ENCODE peak calls at places on chromosomes 5 and 9, in seven cellular contexts. One of them, this sample, is unnamed.

GRCh38 chr5:75671506-75671905 is 45.7 kb downstream of the POC5 start:
- DNase-seq in astrocyte of the cerebellum: no peak
- DNase-seq in astrocyte of the spinal cord: no peak
- DNase-seq in IMR-90: no peak
- DNase-seq in GM12865: no peak
- DNase-seq in fibroblast of mammary gland: no peak
- DNase-seq in choroid plexus epithelial cell: peak; percentile 79
- DNase-seq in this sample: no peak

GRCh38 chr5:23419115-23419514 is 88.3 kb upstream of the PRDM9 start:
- DNase-seq in fibroblast of mammary gland: peak; percentile 7
- DNase-seq in choroid plexus epithelial cell: peak; percentile 1
- DNase-seq in GM12865: no peak
- DNase-seq in IMR-90: no peak
- DNase-seq in astrocyte of the cerebellum: no peak
- DNase-seq in astrocyte of the spinal cord: no peak
- DNase-seq in this sample: no peak

GRCh38 chr9:8784813-8785212 is 985.2 kb upstream of the DMAC1 start:
- DNase-seq in IMR-90: no peak
- DNase-seq in GM12865: no peak
- DNase-seq in astrocyte of the spinal cord: no peak
- DNase-seq in fibroblast of mammary gland: no peak
- DNase-seq in astrocyte of the cerebellum: no peak
- DNase-seq in choroid plexus epithelial cell: no peak
- DNase-seq in this sample: no peak

GRCh38 chr9:36744678-36745077 is 172.0 kb downstream of the MELK start:
- DNase-seq in astrocyte of the spinal cord: no peak
- DNase-seq in GM12865: no peak
- DNase-seq in IMR-90: no peak
- DNase-seq in choroid plexus epithelial cell: no peak
- DNase-seq in astrocyte of the cerebellum: no peak
- DNase-seq in fibroblast of mammary gland: no peak
- DNase-seq in this sample: no peak

GRCh38 chr5:56737002-56737621 is 78.2 kb upstream of the MAP3K1 start:
- DNase-seq in astrocyte of the spinal cord: peak; percentile 12
- DNase-seq in IMR-90: peak; percentile 75
- DNase-seq in GM12865: no peak
- DNase-seq in fibroblast of mammary gland: peak; percentile 25
- DNase-seq in astrocyte of the cerebellum: no peak
- DNase-seq in choroid plexus epithelial cell: peak; percentile 72
- DNase-seq in this sample: no peak

GRCh38 chr5:1324719-1325190 is 20.1 kb downstream of the CLPTM1L start:
- DNase-seq in GM12865: no peak
- DNase-seq in astrocyte of the spinal cord: no peak
- DNase-seq in fibroblast of mammary gland: no peak
- DNase-seq in choroid plexus epithelial cell: no peak
- DNase-seq in IMR-90: no peak
- DNase-seq in astrocyte of the cerebellum: no peak
- DNase-seq in this sample: no peak

GRCh38 chr9:70010015-70010414 is 33.6 kb upstream of the MAMDC2 start:
- DNase-seq in astrocyte of the cerebellum: no peak
- DNase-seq in astrocyte of the spinal cord: no peak
- DNase-seq in IMR-90: no peak
- DNase-seq in fibroblast of mammary gland: no peak
- DNase-seq in choroid plexus epithelial cell: no peak
- DNase-seq in GM12865: no peak
- DNase-seq in this sample: no peak

GRCh38 chr9:107681988-107682387 is 192.4 kb upstream of the KLF4 start:
- DNase-seq in fibroblast of mammary gland: no peak
- DNase-seq in choroid plexus epithelial cell: no peak
- DNase-seq in astrocyte of the spinal cord: no peak
- DNase-seq in GM12865: no peak
- DNase-seq in astrocyte of the cerebellum: no peak
- DNase-seq in IMR-90: no peak
- DNase-seq in this sample: no peak

GRCh38 chr5:143776951-143777350 is 35.0 kb upstream of the HMHB1 start:
- DNase-seq in astrocyte of the spinal cord: no peak
- DNase-seq in choroid plexus epithelial cell: no peak
- DNase-seq in astrocyte of the cerebellum: no peak
- DNase-seq in fibroblast of mammary gland: no peak
- DNase-seq in IMR-90: no peak
- DNase-seq in GM12865: no peak
- DNase-seq in this sample: no peak

GRCh38 chr5:151751593-151751992 is 6.8 kb downstream of the ATOX1 start:
- DNase-seq in GM12865: no peak
- DNase-seq in choroid plexus epithelial cell: no peak
- DNase-seq in fibroblast of mammary gland: no peak
- DNase-seq in astrocyte of the spinal cord: no peak
- DNase-seq in IMR-90: no peak
- DNase-seq in astrocyte of the cerebellum: no peak
- DNase-seq in this sample: no peak

GRCh38 chr9:21470126-21470525 is 12.0 kb downstream of the IFNE start:
- DNase-seq in astrocyte of the spinal cord: no peak
- DNase-seq in choroid plexus epithelial cell: no peak
- DNase-seq in astrocyte of the cerebellum: no peak
- DNase-seq in IMR-90: no peak
- DNase-seq in fibroblast of mammary gland: no peak
- DNase-seq in GM12865: no peak
- DNase-seq in this sample: no peak

GRCh38 chr9:21479152-21479702 is 2.9 kb downstream of the IFNE start:
- DNase-seq in astrocyte of the spinal cord: no peak
- DNase-seq in fibroblast of mammary gland: peak; percentile 62
- DNase-seq in astrocyte of the cerebellum: no peak
- DNase-seq in IMR-90: no peak
- DNase-seq in choroid plexus epithelial cell: no peak
- DNase-seq in GM12865: no peak
- DNase-seq in this sample: no peak

GRCh38 chr9:21477466-21477865 is 4.6 kb downstream of the IFNE start:
- DNase-seq in astrocyte of the cerebellum: no peak
- DNase-seq in astrocyte of the spinal cord: no peak
- DNase-seq in GM12865: no peak
- DNase-seq in fibroblast of mammary gland: no peak
- DNase-seq in choroid plexus epithelial cell: peak; percentile 9
- DNase-seq in IMR-90: no peak
- DNase-seq in this sample: no peak

GRCh38 chr9:21473236-21473635 is 8.9 kb downstream of the IFNE start:
- DNase-seq in astrocyte of the spinal cord: no peak
- DNase-seq in IMR-90: no peak
- DNase-seq in choroid plexus epithelial cell: peak; percentile 17
- DNase-seq in GM12865: no peak
- DNase-seq in astrocyte of the cerebellum: no peak
- DNase-seq in fibroblast of mammary gland: no peak
- DNase-seq in this sample: no peak
- TF ChIP-seq CTCF in astrocyte of the spinal cord: peak; percentile 11
- TF ChIP-seq CTCF in IMR-90: no peak
- TF ChIP-seq CTCF in choroid plexus epithelial cell: peak; percentile 36
- TF ChIP-seq CTCF in GM12865: no peak
- TF ChIP-seq CTCF in astrocyte of the cerebellum: peak; percentile 26
- TF ChIP-seq CTCF in fibroblast of mammary gland: peak; percentile 13
- TF ChIP-seq CTCF in this sample: no peak

DNA sequence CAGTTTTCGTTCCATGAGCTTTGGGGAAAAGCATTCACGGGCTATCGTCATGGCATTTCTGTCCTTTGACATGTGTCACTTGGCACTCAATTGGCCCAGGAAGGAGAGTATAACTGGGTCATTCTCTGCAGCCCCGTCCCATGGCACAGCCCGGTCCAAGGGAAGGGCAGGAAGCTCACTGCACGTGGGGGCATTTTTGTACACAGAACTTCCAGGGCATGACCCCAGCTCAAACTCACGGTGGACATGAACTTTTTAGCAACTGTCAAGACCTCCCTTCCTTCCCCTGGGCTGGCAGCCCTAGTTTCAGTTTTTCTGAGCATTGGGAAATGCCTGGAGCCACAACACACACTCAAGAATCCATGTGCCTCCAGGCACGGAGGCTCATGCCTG is 161.6 kb upstream of the PANK3 start:
- DNase-seq in astrocyte of the cerebellum: no peak
- DNase-seq in fibroblast of mammary gland: no peak
- DNase-seq in astrocyte of the spinal cord: no peak
- DNase-seq in IMR-90: no peak
- DNase-seq in choroid plexus epithelial cell: no peak
- DNase-seq in GM12865: no peak
- DNase-seq in this sample: no peak
- TF ChIP-seq CTCF in astrocyte of the cerebellum: no peak
- TF ChIP-seq CTCF in fibroblast of mammary gland: no peak
- TF ChIP-seq CTCF in astrocyte of the spinal cord: no peak
- TF ChIP-seq CTCF in IMR-90: no peak
- TF ChIP-seq CTCF in choroid plexus epithelial cell: no peak
- TF ChIP-seq CTCF in GM12865: no peak
- TF ChIP-seq CTCF in this sample: no peak

GRCh38 chr5:73792687-73793320 is 166.8 kb downstream of the ARHGEF28 start:
- DNase-seq in IMR-90: peak; percentile 76
- DNase-seq in fibroblast of mammary gland: peak; percentile 74
- DNase-seq in GM12865: peak; percentile 88
- DNase-seq in astrocyte of the cerebellum: peak; percentile 71
- DNase-seq in astrocyte of the spinal cord: peak; percentile 78
- DNase-seq in choroid plexus epithelial cell: peak; percentile 88
- DNase-seq in this sample: no peak
- TF ChIP-seq CTCF in IMR-90: peak; percentile 96
- TF ChIP-seq CTCF in fibroblast of mammary gland: peak; percentile 100
- TF ChIP-seq CTCF in GM12865: peak; percentile 96
- TF ChIP-seq CTCF in astrocyte of the cerebellum: peak; percentile 97
- TF ChIP-seq CTCF in astrocyte of the spinal cord: peak; percentile 96
- TF ChIP-seq CTCF in choroid plexus epithelial cell: peak; percentile 100
- TF ChIP-seq CTCF in this sample: peak; percentile 98

DNA sequence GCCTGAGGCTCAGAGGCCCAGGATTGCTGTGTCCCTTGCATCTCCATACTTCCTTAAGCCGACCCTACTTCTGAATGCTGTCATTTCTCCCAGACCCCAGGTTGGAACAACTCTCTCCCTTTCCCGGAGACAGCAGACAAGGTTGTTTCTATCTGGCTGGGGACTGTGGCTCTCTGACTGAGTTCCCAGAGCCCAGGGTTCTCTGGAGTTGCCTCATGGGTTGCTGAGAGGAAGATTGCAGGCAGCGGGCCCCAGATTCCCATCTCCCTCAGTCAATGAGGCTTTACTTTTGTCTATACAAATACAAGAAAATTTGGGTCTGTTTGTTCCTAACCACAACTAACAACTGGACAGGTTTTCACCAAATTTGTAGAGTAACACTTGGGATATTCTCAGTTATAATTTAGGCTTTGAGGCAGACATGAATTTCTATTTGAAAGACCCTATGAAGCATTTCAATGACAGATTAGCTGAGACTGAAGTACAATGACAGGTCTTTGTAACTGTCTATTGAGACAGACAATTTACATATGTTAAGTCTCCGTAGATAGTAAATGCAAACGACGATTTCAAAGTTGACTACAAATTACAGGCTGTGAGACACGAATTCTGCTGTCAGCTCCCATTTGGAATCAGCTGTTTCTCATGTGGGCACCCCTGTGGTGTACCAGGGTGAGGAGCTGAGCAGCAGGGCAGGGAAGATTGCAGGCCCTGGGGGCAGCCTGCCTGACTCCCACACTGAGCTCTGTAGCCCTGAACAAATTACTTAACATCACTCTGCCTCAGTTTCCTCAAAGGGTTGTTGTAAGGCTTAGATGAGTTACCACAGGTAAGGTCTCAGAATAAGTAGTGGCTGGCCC is 107.5 kb downstream of the ATP10B start:
- DNase-seq in astrocyte of the cerebellum: no peak
- DNase-seq in fibroblast of mammary gland: no peak
- DNase-seq in GM12865: no peak
- DNase-seq in astrocyte of the spinal cord: no peak
- DNase-seq in IMR-90: no peak
- DNase-seq in choroid plexus epithelial cell: no peak
- DNase-seq in this sample: no peak
- TF ChIP-seq CTCF in astrocyte of the cerebellum: no peak
- TF ChIP-seq CTCF in fibroblast of mammary gland: no peak
- TF ChIP-seq CTCF in GM12865: no peak
- TF ChIP-seq CTCF in astrocyte of the spinal cord: no peak
- TF ChIP-seq CTCF in IMR-90: no peak
- TF ChIP-seq CTCF in choroid plexus epithelial cell: no peak
- TF ChIP-seq CTCF in this sample: no peak

GRCh38 chr5:177303121-177303924 is at the start of the genes PRELID1 and RAB24:
- DNase-seq in choroid plexus epithelial cell: peak; percentile 79
- DNase-seq in astrocyte of the spinal cord: peak; percentile 82
- DNase-seq in fibroblast of mammary gland: peak; percentile 69
- DNase-seq in astrocyte of the cerebellum: peak; percentile 42
- DNase-seq in IMR-90: peak; percentile 74
- DNase-seq in GM12865: peak; percentile 91
- DNase-seq in this sample: peak; percentile 48
- TF ChIP-seq CTCF in choroid plexus epithelial cell: no peak
- TF ChIP-seq CTCF in astrocyte of the spinal cord: peak; percentile 38
- TF ChIP-seq CTCF in fibroblast of mammary gland: no peak
- TF ChIP-seq CTCF in astrocyte of the cerebellum: peak; percentile 37
- TF ChIP-seq CTCF in IMR-90: peak; percentile 34
- TF ChIP-seq CTCF in GM12865: peak; percentile 43
- TF ChIP-seq CTCF in this sample: peak; percentile 27

GRCh38 chr5:33073856-33074255 is 362.7 kb downstream of the NPR3 start:
- DNase-seq in GM12865: no peak
- DNase-seq in choroid plexus epithelial cell: no peak
- DNase-seq in IMR-90: peak; percentile 60
- DNase-seq in astrocyte of the spinal cord: no peak
- DNase-seq in fibroblast of mammary gland: no peak
- DNase-seq in astrocyte of the cerebellum: no peak
- DNase-seq in this sample: no peak
- TF ChIP-seq CTCF in GM12865: no peak
- TF ChIP-seq CTCF in choroid plexus epithelial cell: no peak
- TF ChIP-seq CTCF in IMR-90: no peak
- TF ChIP-seq CTCF in astrocyte of the spinal cord: no peak
- TF ChIP-seq CTCF in fibroblast of mammary gland: no peak
- TF ChIP-seq CTCF in astrocyte of the cerebellum: no peak
- TF ChIP-seq CTCF in this sample: no peak

GRCh38 chr5:43386960-43387362 is 25.2 kb downstream of the CCL28 start:
- DNase-seq in choroid plexus epithelial cell: peak; percentile 8
- DNase-seq in GM12865: peak; percentile 61
- DNase-seq in fibroblast of mammary gland: peak; percentile 4
- DNase-seq in astrocyte of the spinal cord: no peak
- DNase-seq in IMR-90: peak; percentile 16
- DNase-seq in astrocyte of the cerebellum: no peak
- DNase-seq in this sample: no peak
- TF ChIP-seq CTCF in choroid plexus epithelial cell: no peak
- TF ChIP-seq CTCF in GM12865: no peak
- TF ChIP-seq CTCF in fibroblast of mammary gland: no peak
- TF ChIP-seq CTCF in astrocyte of the spinal cord: no peak
- TF ChIP-seq CTCF in IMR-90: no peak
- TF ChIP-seq CTCF in astrocyte of the cerebellum: no peak
- TF ChIP-seq CTCF in this sample: no peak

GRCh38 chr9:9942764-9943424 is 669.9 kb downstream of the PTPRD start:
- DNase-seq in astrocyte of the cerebellum: peak; percentile 49
- DNase-seq in GM12865: peak; percentile 61
- DNase-seq in choroid plexus epithelial cell: peak; percentile 76
- DNase-seq in astrocyte of the spinal cord: peak; percentile 76
- DNase-seq in fibroblast of mammary gland: peak; percentile 51
- DNase-seq in IMR-90: peak; percentile 42
- DNase-seq in this sample: no peak
- TF ChIP-seq CTCF in astrocyte of the cerebellum: peak; percentile 98
- TF ChIP-seq CTCF in GM12865: peak; percentile 86
- TF ChIP-seq CTCF in choroid plexus epithelial cell: peak; percentile 98
- TF ChIP-seq CTCF in astrocyte of the spinal cord: peak; percentile 92
- TF ChIP-seq CTCF in fibroblast of mammary gland: peak; percentile 94
- TF ChIP-seq CTCF in IMR-90: peak; percentile 85
- TF ChIP-seq CTCF in this sample: peak; percentile 93

This sample was measured in AG09319.